ENCODE peak calls at places on chromosomes 16 and 17, in eight cellular contexts. S, J, U, D, L, F, P and O are unnamed samples.

GRCh38 chr16:4218202-4218601 is 23.7 kb downstream of the SRL start:
- DNase-seq in S (no peak), J (no peak), U (no peak), D (peak; percentile 58), L (no peak), F (no peak), P (no peak), O (no peak)

GRCh38 chr17:62933986-62934385 is 32.0 kb upstream of the TANC2 start:
- DNase-seq in S (no peak), J (no peak), U (no peak), D (peak; percentile 65), L (no peak), F (no peak), P (peak; percentile 77), O (no peak)

GRCh38 chr16:65126845-65127624 is 5.2 kb upstream of the CDH11 start:
- DNase-seq in S (no peak), J (no peak), U (no peak), D (no peak), L (no peak), F (no peak), P (no peak), O (no peak)

GRCh38 chr16:715448-716249 is 731 bp downstream of the METRN start:
- DNase-seq in S (peak; percentile 38), J (peak; percentile 59), U (no peak), D (no peak), L (no peak), F (peak; percentile 69), P (no peak), O (no peak)

GRCh38 chr16:3716831-3717234 is 491 bp downstream of the TRAP1 start:
- DNase-seq in S (peak; percentile 38), J (no peak), U (no peak), D (peak; percentile 52), L (no peak), F (peak; percentile 48), P (peak; percentile 83), O (no peak)

GRCh38 chr17:48351916-48352332 is 78.1 kb downstream of the SKAP1 start:
- DNase-seq in S (peak; percentile 33), J (peak; percentile 69), U (no peak), D (no peak), L (peak; percentile 45), F (peak; percentile 31), P (no peak), O (no peak)

GRCh38 chr17:83180264-83180995 is 101.0 kb downstream of the METRNL start:
- DNase-seq in S (no peak), J (no peak), U (no peak), D (no peak), L (no peak), F (no peak), P (peak; percentile 43), O (no peak)

GRCh38 chr17:4858880-4859260 is 25.7 kb downstream of the MINK1 start:
- DNase-seq in S (peak; percentile 59), J (no peak), U (no peak), D (no peak), L (peak; percentile 45), F (no peak), P (peak; percentile 87), O (no peak)

GRCh38 chr17:31680126-31680525 is 178.9 kb downstream of the COPRS start:
- DNase-seq in S (no peak), J (no peak), U (no peak), D (no peak), L (no peak), F (peak; percentile 46), P (no peak), O (no peak)

GRCh38 chr17:64230551-64231408 is 32.3 kb downstream of the TEX2 start:
- DNase-seq in S (peak; percentile 95), J (peak; percentile 12), U (no peak), D (no peak), L (peak; percentile 50), F (no peak), P (no peak), O (no peak)

GRCh38 chr17:65797809-65798208 is 236.4 kb upstream of the AXIN2 start:
- DNase-seq in S (peak; percentile 16), J (no peak), U (peak; percentile 6), D (no peak), L (no peak), F (no peak), P (no peak), O (no peak)

GRCh38 chr16:1470543-1471251 is 4.1 kb downstream of the CLCN7 start:
- DNase-seq in S (peak; percentile 54), J (no peak), U (no peak), D (peak; percentile 88), L (no peak), F (no peak), P (no peak), O (no peak)

GRCh38 chr17:80035687-80035936 is at the start of gene TBC1D16:
- DNase-seq in S (no peak), J (no peak), U (peak; percentile 11), D (no peak), L (no peak), F (no peak), P (no peak), O (no peak)

GRCh38 chr17:39174907-39175694 is 9.1 kb upstream of the ARL5C start:
- DNase-seq in S (peak; percentile 67), J (no peak), U (peak; percentile 79), D (peak; percentile 84), L (no peak), F (peak; percentile 90), P (peak; percentile 90), O (peak; percentile 72)

GRCh38 chr16:23407436-23408125 is 45.4 kb downstream of the COG7 start:
- DNase-seq in S (no peak), J (no peak), U (no peak), D (no peak), L (no peak), F (no peak), P (no peak), O (no peak)

GRCh38 chr17:3976675-3977171 is 12.5 kb upstream of the ATP2A3 start:
- DNase-seq in S (no peak), J (no peak), U (no peak), D (peak; percentile 92), L (no peak), F (no peak), P (no peak), O (no peak)

GRCh38 chr16:85328665-85329058 is 216.4 kb upstream of the CIBAR2 start:
- DNase-seq in S (no peak), J (no peak), U (no peak), D (no peak), L (no peak), F (no peak), P (no peak), O (no peak)